ENCODE peak calls at places on chromosome 1, in nine cellular contexts. G is fibroblast of the aortic adventitia, J is kidney epithelial cell, S is sigmoid colon, W is fibroblast of lung, V is pancreas, T is AG10803, O is left lung, P is HL-60. I is an unnamed sample.
A peak's percentile ranks its signal among the peaks of the same experiment; 100 is the strongest.

GRCh38 chr1:162676767-162677166 is 44.5 kb downstream of the DDR2 start:
- DNase-seq in S (peak; percentile 64), J (no peak), G (peak; percentile 75), P (no peak), O (no peak), T (no peak), V (no peak), W (no peak), I (no peak)

GRCh38 chr1:167499106-167499505 is 19.2 kb downstream of the CD247 start:
- DNase-seq in J (no peak), S (no peak), W (no peak), V (no peak), O (no peak), T (no peak), G (no peak), P (no peak), I (no peak)

GRCh38 chr1:200103961-200104583 is 76.6 kb downstream of the NR5A2 start:
- DNase-seq in J (no peak), O (no peak), V (no peak), W (no peak), P (no peak), G (no peak), S (no peak), T (no peak), I (no peak)

GRCh38 chr1:6513296-6513928 is 21.9 kb upstream of the PLEKHG5 start:
- DNase-seq in S (no peak), V (peak; percentile 29), J (no peak), W (peak; percentile 47), G (peak; percentile 52), T (no peak), O (peak; percentile 45), P (no peak), I (no peak)

GRCh38 chr1:111279144-111279543 is 11.5 kb upstream of the CHIA start:
- DNase-seq in J (no peak), S (no peak), O (no peak), G (no peak), T (no peak), W (no peak), V (no peak), P (no peak), I (no peak)

GRCh38 chr1:188782220-188782841 is 1695.3 kb downstream of the BRINP3 start:
- DNase-seq in V (no peak), G (peak; percentile 1), O (no peak), W (peak; percentile 47), S (no peak), T (no peak), P (peak; percentile 52), J (peak; percentile 21), I (no peak)

GRCh38 chr1:150567717-150568561 is 11.5 kb downstream of the MCL1 start:
- DNase-seq in G (peak; percentile 97), T (peak; percentile 99), J (peak; percentile 97), V (peak; percentile 91), W (peak; percentile 97), S (peak; percentile 97), O (no peak), P (no peak), I (peak; percentile 95)

GRCh38 chr1:157948547-157949152 is 44.8 kb upstream of the KIRREL1 start:
- DNase-seq in T (peak; percentile 25), W (peak; percentile 25), J (no peak), V (no peak), G (peak; percentile 50), O (no peak), S (no peak), P (peak; percentile 60), I (no peak)

GRCh38 chr1:10599194-10599861 is 124.6 kb downstream of the PEX14 start:
- DNase-seq in W (peak; percentile 93), J (peak; percentile 79), V (no peak), G (peak; percentile 78), P (no peak), O (no peak), T (peak; percentile 71), S (no peak), I (peak; percentile 25)

GRCh38 chr1:236141447-236142357 is 637 bp upstream of the GPR137B start:
- DNase-seq in T (peak; percentile 49), G (peak; percentile 57), J (no peak), O (no peak), S (no peak), W (peak; percentile 61), P (no peak), V (no peak), I (peak; percentile 40)

GRCh38 chr1:150507912-150508864 is at the start of gene ECM1:
- DNase-seq in O (no peak), W (peak; percentile 83), G (peak; percentile 81), S (peak; percentile 87), P (no peak), J (peak; percentile 39), V (peak; percentile 34), T (peak; percentile 79), I (no peak)

GRCh38 chr1:160375788-160376524 is 9.1 kb downstream of the NHLH1 start:
- DNase-seq in O (no peak), W (peak; percentile 47), P (no peak), S (no peak), G (no peak), J (no peak), V (no peak), T (peak; percentile 36), I (no peak)

GRCh38 chr1:180988221-180988826 is 34.3 kb downstream of the STX6 start:
- DNase-seq in S (no peak), P (no peak), G (peak; percentile 6), V (no peak), T (no peak), W (peak; percentile 25), J (peak; percentile 35), O (no peak), I (no peak)

GRCh38 chr1:235253219-235253640 is 74.7 kb downstream of the ARID4B start:
- DNase-seq in T (peak; percentile 70), O (no peak), J (no peak), P (peak; percentile 81), S (peak; percentile 80), G (peak; percentile 81), W (peak; percentile 52), V (no peak), I (peak; percentile 21)

GRCh38 chr1:82931051-82931450 is 1067.9 kb downstream of the TTLL7 start:
- DNase-seq in O (no peak), W (no peak), S (no peak), T (no peak), J (no peak), G (no peak), P (no peak), V (no peak), I (no peak)

GRCh38 chr1:1281533-1282321 is 1.5 kb downstream of the SCNN1D start:
- DNase-seq in W (peak; percentile 69), G (peak; percentile 41), T (peak; percentile 48), O (peak; percentile 87), J (no peak), V (peak; percentile 96), P (no peak), S (peak; percentile 65), I (no peak)

GRCh38 chr1:101112051-101112770 is 86.6 kb upstream of the DPH5 start:
- DNase-seq in T (no peak), P (peak; percentile 73), J (no peak), O (peak; percentile 80), V (no peak), G (no peak), S (peak; percentile 65), W (no peak), I (no peak)

GRCh38 chr1:56967900-56968832 is 2.4 kb upstream of the C8B start:
- DNase-seq in S (no peak), P (no peak), W (no peak), O (peak; percentile 58), J (no peak), T (no peak), G (peak; percentile 32), V (peak; percentile 75), I (no peak)

GRCh38 chr1:234915923-234916675 is 212.5 kb downstream of the TOMM20 start:
- DNase-seq in J (no peak), G (no peak), W (no peak), S (peak; percentile 84), P (no peak), T (peak; percentile 45), O (no peak), V (no peak), I (peak; percentile 60)

DNA sequence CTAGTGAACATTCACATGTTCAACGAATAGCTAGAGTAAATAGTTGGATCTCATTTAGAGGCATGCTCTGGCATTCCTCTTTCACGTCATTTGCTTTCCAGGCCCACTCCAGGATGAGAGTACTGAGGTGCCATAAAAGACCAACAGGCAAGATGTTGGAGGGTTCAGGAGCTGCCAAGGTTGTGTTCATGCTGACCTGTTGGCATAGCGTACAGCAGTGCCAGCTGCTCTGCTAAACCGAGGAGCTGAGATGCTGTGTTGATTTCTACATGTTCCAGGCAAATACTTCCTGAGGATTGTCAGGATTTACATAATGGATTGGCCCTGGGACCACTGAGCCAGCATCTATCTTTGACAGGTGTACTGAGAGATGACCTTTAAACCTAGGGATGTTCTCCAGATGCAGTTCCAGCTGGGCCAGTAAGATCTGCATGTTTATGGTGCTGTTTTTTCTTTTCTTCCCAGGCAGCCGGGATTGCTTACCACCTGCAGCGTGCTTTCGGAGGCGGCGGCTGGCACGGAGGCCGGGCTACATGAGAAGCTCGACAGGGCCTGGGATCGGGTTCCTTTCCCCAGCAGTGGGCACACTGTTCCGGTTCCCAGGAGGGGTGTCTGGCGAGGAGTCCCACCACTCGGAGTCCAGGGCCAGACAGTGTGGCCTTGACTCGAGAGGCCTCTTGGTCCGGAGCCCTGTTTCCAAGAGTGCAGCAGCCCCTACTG is 66.9 kb downstream of the DISC1 start:
- DNase-seq in G (no peak), O (peak; percentile 58), S (no peak), P (no peak), W (no peak), T (no peak), J (no peak), V (no peak), I (no peak)
- H3K4me3 ChIP-seq in G (no peak overlapping the region), O (no peak overlapping the region), S (no peak overlapping the region), P (no peak overlapping the region), W (no peak overlapping the region), T (no peak overlapping the region), J (no peak overlapping the region), V (no peak overlapping the region), I (no peak overlapping the region)

GRCh38 chr1:225746361-225747179 is 31.1 kb upstream of the SRP9 start:
- DNase-seq in W (peak; percentile 94), S (peak; percentile 85), O (no peak), G (peak; percentile 94), J (peak; percentile 85), V (peak; percentile 72), T (peak; percentile 86), P (no peak), I (peak; percentile 65)
- TF ChIP-seq CTCF in W (no peak), S (no peak), O (no peak), G (peak; percentile 35), J (no peak), V (no peak), T (peak; percentile 22), P (no peak), I (peak; percentile 41)

DNA sequence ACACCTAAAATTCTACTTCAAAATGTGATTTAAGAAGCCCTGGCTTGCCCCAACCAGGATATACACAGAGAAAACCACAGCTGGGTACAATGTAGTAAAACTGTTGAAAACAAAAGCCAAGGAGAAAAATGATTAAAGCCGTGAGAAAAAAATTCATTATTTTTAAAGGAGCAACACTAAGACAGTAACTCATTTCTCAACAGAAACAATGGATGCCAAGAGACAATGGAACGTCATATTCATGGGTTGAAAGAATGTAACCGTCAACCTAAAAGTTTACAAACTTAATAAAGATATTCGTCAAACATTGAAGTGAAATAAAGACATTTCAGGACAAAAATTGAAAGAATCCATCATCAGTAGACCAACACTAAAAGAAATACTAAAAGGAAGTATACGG is 340.9 kb downstream of the KIF26B start:
- DNase-seq in S (no peak), J (no peak), P (no peak), W (no peak), G (no peak), T (no peak), V (no peak), O (no peak), I (no peak)
- H3K4me3 ChIP-seq in S (no peak overlapping the region), J (no peak overlapping the region), P (no peak overlapping the region), W (no peak overlapping the region), G (no peak overlapping the region), T (no peak overlapping the region), V (no peak overlapping the region), O (no peak overlapping the region), I (no peak overlapping the region)

GRCh38 chr1:53266038-53266437 is 27.7 kb upstream of the MAGOH start:
- DNase-seq in S (no peak), W (no peak), V (no peak), O (no peak), T (no peak), G (no peak), P (no peak), J (no peak), I (no peak)
- TF ChIP-seq CTCF in S (no peak), W (peak; percentile 5), V (no peak), O (no peak), T (peak; percentile 30), G (peak; percentile 28), P (no peak), J (peak; percentile 13), I (no peak)